ENCODE peak calls at places on chromosomes 7 and 10, in six cellular contexts. One of them, this sample, is unnamed.

GRCh38 chr10:33817647-33818046 is 483.2 kb upstream of the NRP1 start:
- DNase-seq in cardiac muscle cell: no peak
- DNase-seq in PC-3: no peak
- DNase-seq in A549: no peak
- DNase-seq in heart right ventricle: no peak
- DNase-seq in right atrium auricular region: no peak
- DNase-seq in this sample: no peak

GRCh38 chr7:134480730-134481129 is 21.8 kb upstream of the AKR1B1 start:
- DNase-seq in cardiac muscle cell: peak; percentile 50
- DNase-seq in PC-3: peak; percentile 78
- DNase-seq in A549: peak; percentile 82
- DNase-seq in heart right ventricle: no peak
- DNase-seq in right atrium auricular region: no peak
- DNase-seq in this sample: no peak

GRCh38 chr10:73168486-73168844 is 546 bp downstream of the FAM149B1 start:
- DNase-seq in cardiac muscle cell: no peak
- DNase-seq in PC-3: no peak
- DNase-seq in A549: peak; percentile 68
- DNase-seq in heart right ventricle: no peak
- DNase-seq in right atrium auricular region: no peak
- DNase-seq in this sample: no peak

GRCh38 chr10:35208536-35208935 is 81.9 kb downstream of the CREM start:
- DNase-seq in cardiac muscle cell: peak; percentile 46
- DNase-seq in PC-3: no peak
- DNase-seq in A549: no peak
- DNase-seq in heart right ventricle: no peak
- DNase-seq in right atrium auricular region: no peak
- DNase-seq in this sample: no peak

GRCh38 chr10:23383637-23384036 is 39.0 kb upstream of the C10orf67 start:
- DNase-seq in cardiac muscle cell: no peak
- DNase-seq in PC-3: no peak
- DNase-seq in A549: no peak
- DNase-seq in heart right ventricle: no peak
- DNase-seq in right atrium auricular region: no peak
- DNase-seq in this sample: no peak

GRCh38 chr7:149529136-149529718 is 31.6 kb upstream of the ZNF746 start:
- DNase-seq in cardiac muscle cell: peak; percentile 15
- DNase-seq in PC-3: no peak
- DNase-seq in A549: no peak
- DNase-seq in heart right ventricle: no peak
- DNase-seq in right atrium auricular region: no peak
- DNase-seq in this sample: no peak

GRCh38 chr10:108375691-108376090 is 1211.2 kb upstream of the SORCS1 start:
- DNase-seq in cardiac muscle cell: peak; percentile 29
- DNase-seq in PC-3: no peak
- DNase-seq in A549: no peak
- DNase-seq in heart right ventricle: no peak
- DNase-seq in right atrium auricular region: no peak
- DNase-seq in this sample: no peak

GRCh38 chr10:8365935-8366911 is 311.7 kb downstream of the GATA3 start:
- DNase-seq in cardiac muscle cell: peak; percentile 96
- DNase-seq in PC-3: peak; percentile 91
- DNase-seq in A549: peak; percentile 80
- DNase-seq in heart right ventricle: no peak
- DNase-seq in right atrium auricular region: no peak
- DNase-seq in this sample: peak; percentile 28

GRCh38 chr7:29292886-29293658 is 98.5 kb downstream of the CHN2 start:
- DNase-seq in cardiac muscle cell: no peak
- DNase-seq in PC-3: no peak
- DNase-seq in A549: no peak
- DNase-seq in heart right ventricle: no peak
- DNase-seq in right atrium auricular region: no peak
- DNase-seq in this sample: no peak

GRCh38 chr7:21912305-21912704 is 33.4 kb downstream of the CDCA7L start:
- DNase-seq in cardiac muscle cell: peak; percentile 82
- DNase-seq in PC-3: no peak
- DNase-seq in A549: no peak
- DNase-seq in heart right ventricle: peak; percentile 48
- DNase-seq in right atrium auricular region: no peak
- DNase-seq in this sample: no peak

GRCh38 chr10:28087675-28088351 is 88.9 kb upstream of the ODAD2 start:
- DNase-seq in cardiac muscle cell: peak; percentile 85
- DNase-seq in PC-3: peak; percentile 47
- DNase-seq in A549: no peak
- DNase-seq in heart right ventricle: no peak
- DNase-seq in right atrium auricular region: no peak
- DNase-seq in this sample: no peak

GRCh38 chr10:128860574-128860973 is 606.5 kb upstream of the MGMT start:
- DNase-seq in cardiac muscle cell: no peak
- DNase-seq in PC-3: no peak
- DNase-seq in A549: no peak
- DNase-seq in heart right ventricle: no peak
- DNase-seq in right atrium auricular region: peak; percentile 34
- DNase-seq in this sample: no peak

GRCh38 chr7:141302617-141303016 is 228.8 kb downstream of the TMEM178B start:
- DNase-seq in cardiac muscle cell: no peak
- DNase-seq in PC-3: no peak
- DNase-seq in A549: no peak
- DNase-seq in heart right ventricle: no peak
- DNase-seq in right atrium auricular region: no peak
- DNase-seq in this sample: no peak

GRCh38 chr10:12177642-12178041 is 18.0 kb downstream of the NUDT5 start:
- DNase-seq in cardiac muscle cell: no peak
- DNase-seq in PC-3: peak; percentile 61
- DNase-seq in A549: no peak
- DNase-seq in heart right ventricle: no peak
- DNase-seq in right atrium auricular region: no peak
- DNase-seq in this sample: no peak

GRCh38 chr10:14126697-14127440 is 203.9 kb downstream of the FRMD4A start:
- DNase-seq in cardiac muscle cell: no peak
- DNase-seq in PC-3: peak; percentile 76
- DNase-seq in A549: no peak
- DNase-seq in heart right ventricle: no peak
- DNase-seq in right atrium auricular region: no peak
- DNase-seq in this sample: no peak

GRCh38 chr7:51144178-51144577 is 172.4 kb downstream of the COBL start:
- DNase-seq in cardiac muscle cell: no peak
- DNase-seq in PC-3: no peak
- DNase-seq in A549: no peak
- DNase-seq in heart right ventricle: no peak
- DNase-seq in right atrium auricular region: no peak
- DNase-seq in this sample: no peak

GRCh38 chr10:133343557-133343956 is 3.6 kb upstream of the PRAP1 start:
- DNase-seq in cardiac muscle cell: no peak
- DNase-seq in PC-3: no peak
- DNase-seq in A549: no peak
- DNase-seq in heart right ventricle: no peak
- DNase-seq in right atrium auricular region: no peak
- DNase-seq in this sample: no peak

GRCh38 chr10:103284170-103284569 is 7.2 kb downstream of the INA start:
- DNase-seq in cardiac muscle cell: peak; percentile 91
- DNase-seq in PC-3: peak; percentile 72
- DNase-seq in A549: no peak
- DNase-seq in heart right ventricle: no peak
- DNase-seq in right atrium auricular region: no peak
- DNase-seq in this sample: no peak

GRCh38 chr7:28178537-28178936 is 2.1 kb downstream of the JAZF1 start:
- DNase-seq in cardiac muscle cell: no peak
- DNase-seq in PC-3: peak; percentile 35
- DNase-seq in A549: no peak
- DNase-seq in heart right ventricle: no peak
- DNase-seq in right atrium auricular region: no peak
- DNase-seq in this sample: no peak

GRCh38 chr10:23293145-23293724 is 51.4 kb downstream of the C10orf67 start:
- DNase-seq in cardiac muscle cell: peak; percentile 52
- DNase-seq in PC-3: peak; percentile 56
- DNase-seq in A549: peak; percentile 10
- DNase-seq in heart right ventricle: no peak
- DNase-seq in right atrium auricular region: no peak
- DNase-seq in this sample: no peak

GRCh38 chr7:110397927-110398660 is 692.8 kb upstream of the LRRN3 start:
- DNase-seq in cardiac muscle cell: no peak
- DNase-seq in PC-3: no peak
- DNase-seq in A549: no peak
- DNase-seq in heart right ventricle: no peak
- DNase-seq in right atrium auricular region: no peak
- DNase-seq in this sample: no peak

GRCh38 chr10:49139866-49140195 is 6.0 kb upstream of the FAM170B start:
- DNase-seq in cardiac muscle cell: peak; percentile 53
- DNase-seq in PC-3: peak; percentile 95
- DNase-seq in A549: peak; percentile 68
- DNase-seq in heart right ventricle: no peak
- DNase-seq in right atrium auricular region: no peak
- DNase-seq in this sample: no peak

GRCh38 chr10:17673517-17674051 is 29.6 kb downstream of the STAM start:
- DNase-seq in cardiac muscle cell: peak; percentile 80
- DNase-seq in PC-3: peak; percentile 84
- DNase-seq in A549: peak; percentile 66
- DNase-seq in heart right ventricle: no peak
- DNase-seq in right atrium auricular region: no peak
- DNase-seq in this sample: no peak

GRCh38 chr10:49474901-49475300 is 64.0 kb downstream of the ERCC6 start:
- DNase-seq in cardiac muscle cell: no peak
- DNase-seq in PC-3: peak; percentile 84
- DNase-seq in A549: no peak
- DNase-seq in heart right ventricle: no peak
- DNase-seq in right atrium auricular region: no peak
- DNase-seq in this sample: no peak

GRCh38 chr10:59027975-59028640 is 148.3 kb upstream of the PHYHIPL start:
- DNase-seq in cardiac muscle cell: peak; percentile 57
- DNase-seq in PC-3: no peak
- DNase-seq in A549: no peak
- DNase-seq in heart right ventricle: no peak
- DNase-seq in right atrium auricular region: no peak
- DNase-seq in this sample: no peak

GRCh38 chr10:43076876-43077420 is at the start of gene RET:
- DNase-seq in cardiac muscle cell: no peak
- DNase-seq in PC-3: no peak
- DNase-seq in A549: peak; percentile 65
- DNase-seq in heart right ventricle: peak; percentile 67
- DNase-seq in right atrium auricular region: no peak
- DNase-seq in this sample: no peak

GRCh38 chr7:114086906-114087651 is 168.3 kb upstream of the PPP1R3A start:
- DNase-seq in cardiac muscle cell: peak; percentile 24
- DNase-seq in PC-3: no peak
- DNase-seq in A549: peak; percentile 8
- DNase-seq in heart right ventricle: no peak
- DNase-seq in right atrium auricular region: no peak
- DNase-seq in this sample: no peak

GRCh38 chr7:21869785-21870402 is 75.8 kb downstream of the CDCA7L start:
- DNase-seq in cardiac muscle cell: peak; percentile 30
- DNase-seq in PC-3: peak; percentile 28
- DNase-seq in A549: no peak
- DNase-seq in heart right ventricle: no peak
- DNase-seq in right atrium auricular region: no peak
- DNase-seq in this sample: no peak

DNA sequence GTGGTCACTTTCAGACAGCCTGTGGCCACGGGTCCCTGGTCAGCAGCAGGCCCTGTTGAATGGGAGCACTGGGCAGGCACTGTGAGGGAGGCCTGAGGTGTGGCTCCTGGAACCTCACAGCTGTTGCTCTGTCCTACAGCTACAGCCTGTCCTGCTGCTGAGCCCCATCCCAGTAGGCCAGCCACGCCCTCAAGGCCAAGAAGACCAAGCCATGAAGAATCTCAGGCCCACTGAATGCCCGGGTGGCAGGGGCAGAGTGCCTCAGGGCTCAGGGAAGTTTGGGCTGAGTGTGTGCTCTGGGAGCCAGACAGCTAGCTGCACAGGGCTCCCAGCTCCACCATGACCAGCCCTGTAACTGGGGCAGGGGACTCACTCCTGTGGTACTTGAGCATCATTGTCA is 363.5 kb upstream of the NUPR2 start:
- DNase-seq in cardiac muscle cell: no peak
- DNase-seq in PC-3: no peak
- DNase-seq in A549: no peak
- DNase-seq in heart right ventricle: no peak
- DNase-seq in right atrium auricular region: no peak
- DNase-seq in this sample: no peak
- H3K9me3 ChIP-seq in cardiac muscle cell: no peaks in the 10 kb centered on the region
- H3K9me3 ChIP-seq in PC-3: peaks cover 14% of the 10 kb centered on the region
- H3K9me3 ChIP-seq in A549: peaks cover 19% of the 10 kb centered on the region
- H3K9me3 ChIP-seq in heart right ventricle: peaks cover 100% of the 10 kb centered on the region
- H3K9me3 ChIP-seq in right atrium auricular region: peaks cover 6% of the 10 kb centered on the region
- H3K9me3 ChIP-seq in this sample: peaks cover 2% of the 10 kb centered on the region

DNA sequence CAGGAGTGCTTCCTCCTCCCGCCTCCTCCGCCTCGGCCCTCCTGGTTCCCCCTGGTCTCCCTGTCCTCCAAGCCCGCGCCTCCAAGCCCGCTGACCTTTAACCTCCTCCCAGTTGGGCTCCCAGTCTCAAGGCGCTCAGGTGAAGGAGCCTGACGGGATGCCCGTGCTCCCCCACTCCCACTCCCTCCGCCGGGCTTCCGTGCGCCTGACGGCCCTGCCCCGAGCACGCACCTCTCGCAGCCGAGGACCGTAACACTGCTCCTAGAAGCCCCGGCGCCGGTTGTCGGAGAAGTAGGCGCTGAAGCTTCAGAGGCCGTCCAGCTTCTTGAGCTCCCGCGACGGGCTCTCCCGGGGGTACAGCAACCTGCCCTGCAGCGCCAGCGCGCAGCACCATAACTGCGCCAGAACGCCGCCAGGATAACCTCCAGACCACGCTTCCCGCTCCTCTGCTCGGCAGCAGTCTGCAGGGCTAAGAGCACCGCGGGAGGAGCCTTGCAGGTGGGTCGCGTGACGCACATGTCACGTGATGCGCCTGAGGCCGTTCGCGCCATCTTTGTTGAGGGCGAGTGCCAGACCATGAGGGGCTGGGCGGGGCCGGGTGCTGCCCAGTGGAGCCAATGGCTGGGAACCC is 71.0 kb upstream of the ZNF479 start:
- DNase-seq in cardiac muscle cell: no peak
- DNase-seq in PC-3: no peak
- DNase-seq in A549: no peak
- DNase-seq in heart right ventricle: no peak
- DNase-seq in right atrium auricular region: no peak
- DNase-seq in this sample: no peak
- H3K9me3 ChIP-seq in cardiac muscle cell: peaks cover 5% of the 10 kb centered on the region
- H3K9me3 ChIP-seq in PC-3: no peaks in the 10 kb centered on the region
- H3K9me3 ChIP-seq in A549: peaks cover 6% of the 10 kb centered on the region
- H3K9me3 ChIP-seq in heart right ventricle: peaks cover 19% of the 10 kb centered on the region
- H3K9me3 ChIP-seq in right atrium auricular region: no peaks in the 10 kb centered on the region
- H3K9me3 ChIP-seq in this sample: no peaks in the 10 kb centered on the region

GRCh38 chr7:151289891-151290290 is 41.4 kb upstream of the SMARCD3 start:
- DNase-seq in cardiac muscle cell: no peak
- DNase-seq in PC-3: no peak
- DNase-seq in A549: no peak
- DNase-seq in heart right ventricle: no peak
- DNase-seq in right atrium auricular region: no peak
- DNase-seq in this sample: no peak
- H3K9me3 ChIP-seq in cardiac muscle cell: no peaks in the 10 kb centered on the region
- H3K9me3 ChIP-seq in PC-3: no peaks in the 10 kb centered on the region
- H3K9me3 ChIP-seq in A549: no peaks in the 10 kb centered on the region
- H3K9me3 ChIP-seq in heart right ventricle: no peaks in the 10 kb centered on the region
- H3K9me3 ChIP-seq in right atrium auricular region: no peaks in the 10 kb centered on the region
- H3K9me3 ChIP-seq in this sample: no peaks in the 10 kb centered on the region

DNA sequence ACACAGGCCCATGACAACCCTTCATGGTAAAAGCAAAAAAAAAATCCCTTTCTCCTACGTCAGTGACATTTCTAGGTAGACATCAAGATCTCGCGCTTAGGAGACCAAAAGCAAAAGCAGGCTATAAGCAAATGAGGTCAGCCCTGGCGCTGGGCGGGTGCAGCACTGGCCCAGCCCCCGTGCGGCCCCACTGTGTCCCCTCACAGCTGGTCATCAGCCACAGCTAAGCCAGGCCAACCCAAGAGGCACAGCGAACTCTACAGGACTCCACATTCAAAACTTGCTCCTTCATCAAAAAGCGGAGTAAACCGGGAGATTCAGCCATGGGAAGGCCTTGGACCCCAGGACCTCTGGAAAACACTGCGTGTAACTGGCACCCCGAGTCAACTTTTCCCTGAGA is 113.7 kb downstream of the PTPRN2 start:
- DNase-seq in cardiac muscle cell: no peak
- DNase-seq in PC-3: no peak
- DNase-seq in A549: no peak
- DNase-seq in heart right ventricle: no peak
- DNase-seq in right atrium auricular region: no peak
- DNase-seq in this sample: no peak
- H3K9me3 ChIP-seq in cardiac muscle cell: no peaks in the 10 kb centered on the region
- H3K9me3 ChIP-seq in PC-3: no peaks in the 10 kb centered on the region
- H3K9me3 ChIP-seq in A549: no peaks in the 10 kb centered on the region
- H3K9me3 ChIP-seq in heart right ventricle: no peaks in the 10 kb centered on the region
- H3K9me3 ChIP-seq in right atrium auricular region: no peaks in the 10 kb centered on the region
- H3K9me3 ChIP-seq in this sample: no peaks in the 10 kb centered on the region

This sample was measured in T-helper 17 cell.